ENCODE peak calls at places on chromosomes 13 and 19, in four cellular contexts. H is nucleus accumbens, G is hepatic stellate cell, B is mesenteric fat pad. R is an unnamed sample.

GRCh38 chr13:75258159-75258782 is 223.7 kb downstream of the TBC1D4 start:
- DNase-seq in H (no peak), G (peak; percentile 10), B (no peak), R (peak; percentile 79)

GRCh38 chr19:41350735-41351338 is 2.9 kb downstream of the TGFB1 start:
- DNase-seq in H (no peak), G (no peak), B (no peak), R (peak; percentile 32)

GRCh38 chr13:35940734-35941133 is 190.4 kb downstream of the DCLK1 start:
- DNase-seq in H (no peak), G (no peak), B (no peak), R (no peak)

GRCh38 chr19:17001603-17002183 is 24.9 kb downstream of the CPAMD8 start:
- DNase-seq in H (no peak), G (no peak), B (no peak), R (no peak)

GRCh38 chr19:46753420-46754155 is 7.3 kb upstream of the STRN4 start:
- DNase-seq in H (no peak), G (no peak), B (no peak), R (peak; percentile 51)

GRCh38 chr19:10328558-10329429 is 4.5 kb downstream of the RAVER1 start:
- DNase-seq in H (no peak), G (no peak), B (no peak), R (no peak)

GRCh38 chr19:19628499-19629134 is 597 bp upstream of the LPAR2 start:
- DNase-seq in H (no peak), G (no peak), B (no peak), R (peak; percentile 73)

GRCh38 chr13:74077847-74078246 is 56.4 kb downstream of the KLF12 start:
- DNase-seq in H (no peak), G (no peak), B (no peak), R (peak; percentile 55)

GRCh38 chr13:76991432-76991795 is 467 bp upstream of the CLN5 start:
- DNase-seq in H (no peak), G (no peak), B (no peak), R (no peak)

GRCh38 chr19:39212377-39212742 is 8.3 kb upstream of the SYCN start:
- DNase-seq in H (no peak), G (no peak), B (no peak), R (peak; percentile 16)

GRCh38 chr19:14023404-14024235 is 4.3 kb upstream of the RLN3 start:
- DNase-seq in H (no peak), G (peak; percentile 72), B (no peak), R (peak; percentile 57)

GRCh38 chr13:46615888-46616531 is 63.0 kb downstream of the LRCH1 start:
- DNase-seq in H (no peak), G (peak; percentile 21), B (no peak), R (peak; percentile 54)

GRCh38 chr19:43470288-43470687 is 4.9 kb upstream of the LYPD3 start:
- DNase-seq in H (no peak), G (no peak), B (no peak), R (peak; percentile 7)

GRCh38 chr13:41462427-41462826 is 5.1 kb downstream of the RGCC start:
- DNase-seq in H (no peak), G (no peak), B (no peak), R (no peak)

GRCh38 chr13:108777421-108778420 is 148.3 kb downstream of the MYO16 start:
- DNase-seq in H (no peak), G (no peak), B (no peak), R (no peak)

GRCh38 chr13:21458816-21459701 is at the start of gene ZDHHC20:
- DNase-seq in H (peak; percentile 84), G (peak; percentile 87), B (peak; percentile 97), R (peak; percentile 94)

GRCh38 chr13:30731658-30732390 is 3.5 kb upstream of the ALOX5AP start:
- DNase-seq in H (no peak), G (no peak), B (no peak), R (no peak)

GRCh38 chr13:75797719-75798118 is 161.6 kb downstream of the LMO7 start:
- DNase-seq in H (no peak), G (no peak), B (no peak), R (no peak)

R was measured in adipocyte.